ENCODE peak calls at places on chromosomes 4 and X, in nine cellular contexts. I, D, B, N, U, F, X, L and E are unnamed samples.

GRCh38 chr4:1658146-1658545 is 26.0 kb downstream of the FAM53A start:
- DNase-seq in B (no peak), U (no peak), D (no peak), N (no peak), I (no peak), L (no peak), F (no peak), X (no peak), E (no peak)

GRCh38 chr4:44425614-44426208 is 22.9 kb downstream of the KCTD8 start:
- DNase-seq in N (peak; percentile 1), I (no peak), U (no peak), F (peak; percentile 63), X (peak; percentile 18), B (peak; percentile 80), L (no peak), D (peak; percentile 33), E (no peak)

GRCh38 chr4:186946682-186947294 is 223.1 kb upstream of the FAT1 start:
- DNase-seq in N (no peak), B (peak; percentile 72), I (no peak), L (peak; percentile 56), F (no peak), X (no peak), U (no peak), D (peak; percentile 78), E (no peak)

GRCh38 chr4:38382492-38382891 is 281.5 kb upstream of the KLF3 start:
- DNase-seq in N (no peak), L (no peak), I (no peak), U (no peak), D (no peak), F (no peak), X (peak; percentile 64), B (peak; percentile 3), E (no peak)

GRCh38 chr4:11497972-11498371 is 69.3 kb upstream of the HS3ST1 start:
- DNase-seq in L (no peak), B (peak; percentile 69), D (no peak), N (no peak), X (no peak), U (no peak), F (no peak), I (no peak), E (no peak)

GRCh38 chr4:159227378-159227777 is 124.5 kb downstream of the RAPGEF2 start:
- DNase-seq in D (no peak), B (peak; percentile 38), I (peak; percentile 9), U (no peak), X (peak; percentile 34), F (no peak), L (no peak), N (no peak), E (no peak)

GRCh38 chrX:46865281-46865680 is 28.4 kb downstream of the RP2 start:
- DNase-seq in X (no peak), D (no peak), U (no peak), L (no peak), N (peak; percentile 56), I (no peak), B (peak; percentile 3), F (no peak), E (no peak)

GRCh38 chrX:71622347-71623104 is 4.2 kb upstream of the CXCR3 start:
- DNase-seq in F (peak; percentile 43), D (peak; percentile 83), N (peak; percentile 74), I (peak; percentile 63), L (no peak), U (peak; percentile 68), B (peak; percentile 90), X (no peak), E (peak; percentile 81)

GRCh38 chr4:1496116-1496642 is 89.9 kb upstream of the NKX1-1 start:
- DNase-seq in L (no peak), I (no peak), D (no peak), F (no peak), B (no peak), X (no peak), N (no peak), U (no peak), E (no peak)